ENCODE peak calls at places on chromosomes 11 and 22, in eight cellular contexts. C is fibroblast of villous mesenchyme, W is Calu3, Q is mesothelial cell of epicardium, G is chondrocyte, S is transverse colon, Y is heart left ventricle, K is brain microvascular endothelial cell. V is an unnamed sample.

GRCh38 chr11:44842219-44842618 is 108.5 kb downstream of the TP53I11 start:
- DNase-seq in Q (no peak), W (no peak), C (peak), Y (no peak), G (no peak), K (peak), S (no peak), V (no peak)

GRCh38 chr11:86814775-86815174 is 14.4 kb downstream of the PRSS23 start:
- DNase-seq in C (peak), Y (no peak), Q (no peak), S (no peak), G (no peak), K (no peak), W (no peak), V (no peak)

GRCh38 chr11:114774599-114775365 is 96.5 kb downstream of the NXPE2 start:
- DNase-seq in G (no peak), W (peak), K (no peak), S (peak), Y (peak), C (peak), Q (peak), V (peak)

GRCh38 chr22:35476341-35476740 is 64.3 kb upstream of the RASD2 start:
- DNase-seq in K (peak), W (no peak), Y (no peak), C (peak), S (no peak), Q (no peak), G (no peak), V (no peak)

GRCh38 chr22:46516638-46517037 is 20.8 kb downstream of the CELSR1 start:
- DNase-seq in Q (no peak), G (no peak), Y (no peak), C (no peak), K (no peak), S (no peak), W (no peak), V (no peak)

GRCh38 chr11:8838248-8838647 is 72.7 kb upstream of the AKIP1 start:
- DNase-seq in C (peak), W (no peak), S (no peak), Q (no peak), Y (no peak), G (no peak), K (peak), V (no peak)

GRCh38 chr11:103633037-103633788 is 403.2 kb upstream of the DDI1 start:
- DNase-seq in Q (no peak), W (no peak), S (no peak), C (peak), Y (no peak), G (no peak), K (no peak), V (no peak)

GRCh38 chr11:117830674-117831351 is 6.3 kb upstream of the FXYD2 start:
- DNase-seq in S (peak), W (no peak), K (no peak), Q (peak), G (no peak), C (no peak), Y (peak), V (no peak)

GRCh38 chr11:62137881-62138629 is 14.2 kb downstream of the INCENP start:
- DNase-seq in C (no peak), G (peak), K (no peak), Y (no peak), S (no peak), W (no peak), Q (no peak), V (no peak)

GRCh38 chr22:50665738-50666137 is 6.9 kb upstream of the SHANK3 start:
- DNase-seq in Y (no peak), K (no peak), W (no peak), Q (no peak), G (no peak), C (no peak), S (no peak), V (no peak)

GRCh38 chr11:30911247-30911646 is 325.1 kb upstream of the MPPED2 start:
- DNase-seq in Y (no peak), Q (no peak), W (no peak), S (no peak), C (no peak), K (no peak), G (no peak), V (no peak)

GRCh38 chr22:45648320-45649070 is 23.1 kb upstream of the ATXN10 start:
- DNase-seq in Y (no peak), C (no peak), Q (no peak), S (no peak), G (peak), W (peak), K (no peak), V (no peak)

GRCh38 chr22:49936018-49936972 is 17.9 kb downstream of the CRELD2 start:
- DNase-seq in W (peak), G (no peak), S (peak), K (peak), Q (no peak), C (peak), Y (peak), V (no peak)

GRCh38 chr22:47201186-47201995 is 438.9 kb downstream of the TBC1D22A start:
- DNase-seq in C (no peak), Y (peak), K (no peak), G (no peak), S (no peak), W (no peak), Q (peak), V (no peak)

GRCh38 chr11:95378106-95378505 is 147.1 kb upstream of the SESN3 start:
- DNase-seq in K (no peak), G (no peak), S (no peak), C (no peak), W (no peak), Y (no peak), Q (no peak), V (no peak)

GRCh38 chr11:111652184-111652583 is 49.9 kb downstream of the SIK2 start:
- DNase-seq in C (no peak), G (no peak), S (no peak), W (no peak), Q (no peak), K (no peak), Y (no peak), V (no peak)

GRCh38 chr11:9861860-9862725 is 198.2 kb downstream of the SWAP70 start:
- DNase-seq in K (peak), Y (peak), Q (no peak), G (no peak), C (peak), W (peak), S (peak), V (peak)

GRCh38 chr11:113926273-113927183 is 21.9 kb downstream of the HTR3B start:
- DNase-seq in G (no peak), K (no peak), C (peak), Q (no peak), Y (no peak), W (no peak), S (no peak), V (no peak)

GRCh38 chr11:66850588-66851250 is 6.1 kb upstream of the LRFN4 start:
- DNase-seq in G (peak), Y (no peak), K (no peak), Q (no peak), C (no peak), S (no peak), W (no peak), V (no peak)

GRCh38 chr22:47173535-47174021 is 411.1 kb downstream of the TBC1D22A start:
- DNase-seq in K (no peak), G (peak), W (no peak), S (peak), Q (no peak), Y (peak), C (no peak), V (no peak)

GRCh38 chr11:110818032-110818687 is 105.9 kb upstream of the ARHGAP20 start:
- DNase-seq in W (no peak), K (no peak), Y (no peak), Q (no peak), G (no peak), S (no peak), C (peak), V (no peak)

GRCh38 chr22:36765943-36766450 is 9.9 kb downstream of the IFT27 start:
- DNase-seq in Q (no peak), G (peak), Y (no peak), C (no peak), K (no peak), S (no peak), W (no peak), V (no peak)

DNA sequence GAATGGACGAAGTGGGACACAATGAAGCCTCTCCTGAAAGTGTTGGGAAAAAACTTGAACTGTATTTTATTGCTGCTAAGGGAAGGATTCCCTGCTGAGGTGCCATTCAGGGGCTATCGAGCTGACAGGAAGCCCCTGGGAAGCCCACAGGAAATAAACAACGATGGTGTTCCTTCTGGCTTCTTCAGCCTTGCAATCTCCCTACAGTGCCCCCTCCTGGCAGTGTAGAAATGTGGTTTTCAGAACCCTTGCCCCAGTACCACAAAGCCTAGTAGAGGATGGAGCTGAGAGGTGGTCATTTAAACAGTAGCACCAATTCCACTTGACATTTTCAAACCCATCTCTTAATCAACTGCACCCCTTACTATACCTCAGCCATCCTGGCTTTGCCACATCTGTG is 676.7 kb upstream of the ARHGAP42 start:
- DNase-seq in Q (no peak), S (no peak), Y (no peak), W (no peak), G (no peak), K (no peak), C (no peak), V (no peak)
- TF ChIP-seq CTCF in Q (no peak), S (no peak), Y (no peak), W (no peak), G (no peak), K (peak), C (no peak), V (peak)

GRCh38 chr11:33774356-33775063 is at the start of gene FBXO3:
- DNase-seq in K (peak), W (peak), Y (peak), Q (peak), G (no peak), S (peak), C (peak), V (peak)

GRCh38 chr11:33773399-33774355 is 643 bp downstream of the FBXO3 start:
- DNase-seq in W (peak), Q (no peak), K (no peak), C (peak), S (no peak), Y (no peak), G (no peak), V (no peak)

GRCh38 chr11:33777906-33778305 is 3.6 kb upstream of the FBXO3 start:
- DNase-seq in K (no peak), Y (no peak), G (no peak), C (no peak), Q (no peak), S (no peak), W (no peak), V (no peak)

GRCh38 chr11:33775064-33775807 is 916 bp upstream of the FBXO3 start:
- DNase-seq in Q (no peak), S (no peak), G (no peak), C (no peak), Y (no peak), K (no peak), W (no peak), V (no peak)

GRCh38 chr11:33775832-33776231 is 1.5 kb upstream of the FBXO3 start:
- DNase-seq in Y (no peak), C (peak), Q (no peak), G (no peak), K (no peak), S (no peak), W (no peak), V (no peak)
- TF ChIP-seq CTCF in Y (no peak), C (no peak), Q (no peak), G (no peak), K (no peak), S (no peak), W (no peak), V (no peak)

GRCh38 chr22:38569181-38569971 is 607 bp downstream of the DMC1 start:
- DNase-seq in S (peak), G (no peak), Y (peak), K (no peak), Q (peak), C (no peak), W (peak), V (no peak)
- TF ChIP-seq CTCF in S (no peak), G (no peak), Y (no peak), K (no peak), Q (no peak), C (no peak), W (no peak), V (no peak)

GRCh38 chr11:68979931-68980775 is 633 bp downstream of the MRGPRD start:
- DNase-seq in K (no peak), S (peak), Q (no peak), G (peak), Y (no peak), C (no peak), W (no peak), V (no peak)

GRCh38 chr11:68982134-68982533 is 1.3 kb upstream of the MRGPRD start:
- DNase-seq in G (no peak), C (no peak), S (no peak), Q (no peak), K (no peak), W (no peak), Y (no peak), V (no peak)

GRCh38 chr11:68978931-68979591 is 1.7 kb downstream of the MRGPRD start:
- DNase-seq in C (no peak), Y (peak), Q (no peak), W (no peak), G (peak), S (peak), K (no peak), V (no peak)

GRCh38 chr11:68978626-68978930 is 2.2 kb downstream of the MRGPRD start:
- DNase-seq in W (no peak), G (no peak), Q (no peak), Y (no peak), S (peak), C (no peak), K (no peak), V (no peak)

GRCh38 chr11:68980776-68981065 is at the start of gene MRGPRD:
- DNase-seq in Y (no peak), Q (no peak), C (no peak), S (no peak), W (no peak), G (no peak), K (no peak), V (no peak)
- TF ChIP-seq CTCF in Y (no peak), Q (no peak), C (no peak), S (no peak), W (no peak), G (no peak), K (no peak), V (no peak)

GRCh38 chr11:6813651-6814050 is 14.2 kb upstream of the OR6A2 start:
- DNase-seq in G (no peak), Q (no peak), K (no peak), S (no peak), Y (no peak), C (no peak), W (no peak), V (no peak)

GRCh38 chr11:6817668-6818067 is 18.2 kb upstream of the OR6A2 start:
- DNase-seq in G (no peak), Q (no peak), S (no peak), K (no peak), C (no peak), W (no peak), Y (no peak), V (no peak)

DNA sequence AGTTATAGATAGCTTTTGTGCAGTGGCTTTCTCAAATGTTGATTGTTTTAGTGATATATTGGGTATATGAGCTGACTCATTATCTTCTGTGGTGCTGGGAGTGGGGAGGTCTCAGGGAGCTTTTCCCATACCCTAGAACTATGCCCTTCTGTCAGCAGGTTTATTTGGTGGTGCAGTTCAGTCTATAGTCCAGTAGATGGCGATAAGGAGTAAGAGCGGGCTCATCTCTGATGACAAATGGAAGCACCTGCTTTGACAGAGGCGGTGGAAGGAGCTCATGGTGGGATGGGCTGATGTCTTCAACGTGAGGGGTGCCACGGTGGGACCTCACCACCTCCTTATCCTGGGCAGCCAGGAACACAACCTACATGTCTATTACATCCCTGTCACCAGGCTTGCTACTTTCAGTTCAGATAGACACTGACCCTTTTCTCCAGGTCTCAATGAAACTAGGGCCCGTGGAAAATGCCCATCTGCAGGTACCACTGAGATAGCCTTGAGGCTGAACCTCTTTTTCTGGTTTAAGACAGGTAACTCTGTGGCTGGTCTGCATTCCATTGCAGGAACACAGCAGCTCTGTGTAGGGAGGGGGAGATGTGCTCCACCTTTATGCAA is 13.0 kb upstream of the OR6A2 start:
- DNase-seq in C (peak), Y (no peak), S (no peak), W (peak), Q (no peak), K (peak), G (no peak), V (peak)
- TF ChIP-seq CTCF in C (peak), Y (peak), S (peak), W (peak), Q (peak), K (peak), G (peak), V (peak)

DNA sequence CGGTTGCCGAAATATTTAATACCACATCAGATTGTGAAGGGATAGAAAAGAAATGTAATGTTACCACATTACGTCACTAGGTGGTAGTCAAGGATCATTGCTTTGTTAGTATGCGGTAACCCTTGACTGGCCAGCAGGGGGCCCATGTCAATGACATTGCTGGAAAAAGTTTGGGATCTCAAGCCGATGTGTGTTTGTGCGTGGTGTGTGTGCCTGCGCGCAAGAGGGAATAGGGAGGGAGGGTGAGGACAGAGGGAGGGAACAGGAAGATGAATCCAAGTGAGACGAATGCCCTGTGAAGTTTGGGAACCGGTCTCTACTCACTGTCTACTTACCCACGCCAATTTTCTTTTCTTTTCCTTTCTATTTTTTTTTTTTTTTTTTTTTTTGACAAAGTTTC is 10.7 kb upstream of the MRGPRX2 start:
- DNase-seq in S (peak), C (peak), Q (peak), W (peak), K (peak), Y (peak), G (no peak), V (peak)
- TF ChIP-seq CTCF in S (peak), C (peak), Q (peak), W (peak), K (peak), Y (peak), G (peak), V (peak)

GRCh38 chr11:65432686-65433582 is 10.3 kb downstream of the NEAT1 start:
- DNase-seq in K (no peak), W (no peak), C (peak), G (no peak), Q (no peak), Y (no peak), S (peak), V (no peak)
- TF ChIP-seq CTCF in K (no peak), W (no peak), C (peak), G (peak), Q (no peak), Y (peak), S (peak), V (peak)

GRCh38 chr11:47552581-47553416 is at the start of gene CELF1:
- DNase-seq in Q (peak), Y (peak), S (peak), W (peak), K (peak), C (peak), G (peak), V (peak)
- TF ChIP-seq CTCF in Q (peak), Y (peak), S (peak), W (peak), K (peak), C (peak), G (peak), V (peak)

GRCh38 chr11:98874050-98874449 is 146.7 kb upstream of the CNTN5 start:
- DNase-seq in W (no peak), Y (no peak), S (no peak), C (no peak), K (no peak), Q (no peak), G (no peak), V (no peak)
- TF ChIP-seq CTCF in W (no peak), Y (no peak), S (no peak), C (no peak), K (no peak), Q (no peak), G (no peak), V (no peak)